ENCODE peak calls at places on chromosomes 13 and 19, in seven cellular contexts. O is transverse colon; N is kidney epithelial cell; X is gastrocnemius medialis; J is NT2/D1; Q is CD8-positive, alpha-beta memory T cell; Z is aorta. Y is an unnamed sample. For H3K36me3, the result is how much of the 10 kb centered on the place peaks cover.

GRCh38 chr19:16397791-16398529 is 73.3 kb downstream of the KLF2 start:
- DNase-seq in Z (no peak), N (no peak), J (no peak), X (no peak), Q (no peak), O (no peak), Y (no peak)

GRCh38 chr13:79442221-79442620 is 36.2 kb upstream of the RBM26 start:
- DNase-seq in Z (no peak), J (no peak), O (no peak), X (no peak), N (no peak), Q (no peak), Y (no peak)

GRCh38 chr13:37741536-37741935 is 128.0 kb downstream of the TRPC4 start:
- DNase-seq in X (no peak), Q (no peak), Z (no peak), N (no peak), J (no peak), O (no peak), Y (no peak)

GRCh38 chr13:114027046-114027760 is 53.3 kb upstream of the C13orf46 start:
- DNase-seq in X (no peak), N (no peak), J (no peak), Z (peak), O (no peak), Q (no peak), Y (no peak)

GRCh38 chr19:50311723-50312635 is 17.2 kb downstream of the KCNC3 start:
- DNase-seq in Z (no peak), J (no peak), N (no peak), X (no peak), O (no peak), Q (no peak), Y (no peak)

GRCh38 chr13:113555141-113555540 is 29.4 kb upstream of the TFDP1 start:
- DNase-seq in J (no peak), X (no peak), N (no peak), O (peak), Q (no peak), Z (no peak), Y (no peak)

GRCh38 chr13:114049026-114049425 is 75.2 kb upstream of the C13orf46 start:
- DNase-seq in X (no peak), N (no peak), J (no peak), Q (peak), Z (no peak), O (peak), Y (no peak)

GRCh38 chr13:73618275-73618865 is 515.8 kb downstream of the KLF12 start:
- DNase-seq in Q (no peak), N (no peak), O (peak), X (no peak), Z (no peak), J (no peak), Y (no peak)

GRCh38 chr13:50910483-50910805 is 853 bp downstream of the RNASEH2B start:
- DNase-seq in O (no peak), Q (no peak), Z (no peak), X (no peak), J (no peak), N (no peak), Y (no peak)

GRCh38 chr19:12987781-12988180 is 7.5 kb upstream of the NFIX start:
- DNase-seq in Q (no peak), J (no peak), N (no peak), Z (no peak), X (no peak), O (no peak), Y (no peak)

GRCh38 chr13:44470623-44471562 is 97.3 kb downstream of the SERP2 start:
- DNase-seq in J (no peak), Z (no peak), Q (no peak), X (no peak), O (no peak), N (peak), Y (no peak)

GRCh38 chr19:1280588-1281269 is 4.9 kb upstream of the EFNA2 start:
- DNase-seq in N (no peak), J (no peak), X (no peak), Q (no peak), O (no peak), Z (no peak), Y (no peak)

GRCh38 chr13:112120031-112120373 is 53.1 kb downstream of the SOX1 start:
- DNase-seq in X (no peak), J (no peak), O (no peak), Z (no peak), Q (no peak), N (no peak), Y (no peak)

GRCh38 chr13:102183509-102184182 is 218.2 kb downstream of the FGF14 start:
- DNase-seq in N (no peak), X (no peak), Z (no peak), Q (no peak), J (no peak), O (no peak), Y (no peak)

GRCh38 chr13:80040219-80040976 is 300.5 kb downstream of the SPRY2 start:
- DNase-seq in O (no peak), Q (no peak), N (peak), X (no peak), Z (no peak), J (no peak), Y (peak)

GRCh38 chr13:94188173-94188869 is 291.2 kb downstream of the DCT start:
- DNase-seq in X (no peak), Z (no peak), Q (no peak), J (peak), O (no peak), N (no peak), Y (no peak)

GRCh38 chr19:35556025-35556590 is 7.3 kb downstream of the ATP4A start:
- DNase-seq in N (no peak), Z (no peak), O (no peak), X (no peak), J (no peak), Q (no peak), Y (no peak)

GRCh38 chr19:14149509-14149994 is 13.2 kb upstream of the ASF1B start:
- DNase-seq in J (no peak), N (no peak), Z (peak), Q (peak), O (peak), X (peak), Y (no peak)

GRCh38 chr13:49185264-49185663 is 34.9 kb upstream of the MLNR start:
- DNase-seq in N (no peak), X (no peak), J (no peak), Z (no peak), O (no peak), Q (no peak), Y (no peak)

GRCh38 chr19:10805075-10805757 is 30.8 kb downstream of the TMED1 start:
- DNase-seq in Z (no peak), J (no peak), X (no peak), Q (no peak), O (no peak), N (no peak), Y (no peak)
- H3K36me3 ChIP-seq in Z (under half), J (half or more), X (under half), Q (under half), O (under half), N (under half), Y (under half)

DNA sequence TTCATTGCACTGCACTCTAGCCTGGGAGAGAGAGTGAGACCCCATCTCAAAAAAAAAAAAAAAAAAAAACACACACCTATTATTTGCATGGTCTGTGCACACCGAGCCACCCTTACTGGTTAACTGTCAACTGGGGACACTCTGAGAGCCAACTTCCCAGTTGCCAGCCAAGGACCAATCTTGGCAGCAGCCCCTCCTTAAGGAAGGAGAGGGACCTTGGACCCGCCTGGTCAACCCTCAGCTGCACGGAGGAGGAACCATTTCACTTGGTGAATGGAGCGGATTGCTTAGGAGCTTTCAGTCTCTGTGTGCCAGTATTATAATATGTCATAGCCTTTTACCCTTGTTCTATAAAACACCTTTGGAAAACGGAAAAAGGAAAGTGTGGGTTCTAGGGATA is 24.9 kb downstream of the MICOS13 start:
- DNase-seq in N (no peak), Z (no peak), J (no peak), X (no peak), O (no peak), Q (no peak), Y (no peak)
- H3K36me3 ChIP-seq in N (under half), Z (under half), J (half or more), X (under half), O (half or more), Q (half or more), Y (half or more)

DNA sequence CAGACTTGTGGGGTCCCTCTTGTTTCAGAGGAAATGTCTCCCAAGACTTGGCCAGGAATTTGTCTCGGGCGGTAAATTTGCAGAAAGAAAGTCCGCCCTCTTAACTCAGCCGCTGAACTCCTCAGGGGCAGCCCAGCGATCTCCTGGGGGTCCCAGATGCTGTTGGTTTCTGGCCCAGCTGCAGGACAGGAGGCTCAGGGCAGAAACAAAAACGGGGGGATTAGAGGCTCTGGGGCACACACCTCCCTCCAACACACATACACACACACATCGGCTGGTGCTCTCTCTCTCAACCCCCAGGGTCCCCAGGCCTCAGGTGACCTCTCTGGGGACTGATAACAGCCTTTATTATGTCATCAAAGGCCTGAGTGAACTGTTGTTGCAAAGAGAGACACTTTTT is 7.1 kb downstream of the ARHGEF18 start:
- DNase-seq in X (no peak), O (no peak), J (no peak), Z (peak), N (no peak), Q (no peak), Y (no peak)
- H3K36me3 ChIP-seq in X (under half), O (under half), J (under half), Z (under half), N (under half), Q (under half), Y (under half)

GRCh38 chr19:40701758-40702157 is 11.3 kb upstream of the NUMBL start:
- DNase-seq in Q (no peak), N (no peak), J (no peak), Z (no peak), X (no peak), O (no peak), Y (no peak)
- H3K36me3 ChIP-seq in Q (under half), N (under half), J (half or more), Z (under half), X (under half), O (under half), Y (under half)

GRCh38 chr19:19226204-19226603 is 14.4 kb downstream of the NCAN start:
- DNase-seq in J (no peak), O (no peak), X (no peak), Q (no peak), N (no peak), Z (no peak), Y (no peak)
- H3K36me3 ChIP-seq in J (under half), O (under half), X (under half), Q (under half), N (under half), Z (under half), Y (under half)

GRCh38 chr19:19427935-19428334 is 22.5 kb downstream of the GATAD2A start:
- DNase-seq in Z (no peak), N (no peak), O (no peak), X (no peak), Q (no peak), J (no peak), Y (no peak)
- H3K36me3 ChIP-seq in Z (under half), N (under half), O (under half), X (under half), Q (under half), J (under half), Y (under half)

GRCh38 chr13:29516012-29516411 is 79.5 kb downstream of the SLC7A1 start:
- DNase-seq in Z (peak), X (no peak), O (no peak), N (no peak), J (no peak), Q (no peak), Y (no peak)
- H3K36me3 ChIP-seq in Z (under half), X (under half), O (under half), N (under half), J (half or more), Q (under half), Y (half or more)